ENCODE peak calls at places on chromosomes 7 and 10, in ten cellular contexts. H is psoas muscle; W is adrenal gland; G is tibial artery; D is ovary; N is CD8-positive, alpha-beta T cell; I is cardiac muscle cell; J is PC-9; C is adipocyte; Z is neural progenitor cell. A is an unnamed sample.

GRCh38 chr10:102616071-102616770 is 28.1 kb upstream of the TRIM8 start:
- DNase-seq in H (peak; percentile 76), W (no peak), G (no peak), D (no peak), N (no peak), I (peak; percentile 65), J (no peak), C (no peak), Z (no peak), A (no peak)

GRCh38 chr10:117216611-117217195 is 19.4 kb downstream of the KCNK18 start:
- DNase-seq in H (peak; percentile 66), W (peak; percentile 66), G (peak; percentile 27), D (peak; percentile 68), N (peak; percentile 58), I (peak; percentile 90), J (no peak), C (peak; percentile 85), Z (peak; percentile 94), A (peak; percentile 77)

GRCh38 chr10:112296908-112297331 is 13.7 kb downstream of the TECTB start:
- DNase-seq in H (no peak), W (no peak), G (no peak), D (no peak), N (no peak), I (no peak), J (no peak), C (peak; percentile 5), Z (no peak), A (no peak)

GRCh38 chr7:157785021-157785441 is 448.2 kb downstream of the DNAJB6 start:
- DNase-seq in H (no peak), W (no peak), G (no peak), D (no peak), N (no peak), I (no peak), J (no peak), C (no peak), Z (no peak), A (no peak)

GRCh38 chr7:8155836-8156235 is 106.1 kb downstream of the ICA1 start:
- DNase-seq in H (no peak), W (no peak), G (no peak), D (no peak), N (no peak), I (no peak), J (no peak), C (no peak), Z (no peak), A (no peak)

GRCh38 chr7:2024227-2024918 is 208.4 kb downstream of the MAD1L1 start:
- DNase-seq in H (peak; percentile 14), W (no peak), G (peak; percentile 41), D (no peak), N (no peak), I (no peak), J (no peak), C (no peak), Z (no peak), A (peak; percentile 25)

GRCh38 chr10:75106242-75106641 is 5.2 kb upstream of the SAMD8 start:
- DNase-seq in H (no peak), W (no peak), G (no peak), D (no peak), N (no peak), I (no peak), J (no peak), C (no peak), Z (no peak), A (no peak)

GRCh38 chr7:36208406-36208805 is 55.4 kb downstream of the EEPD1 start:
- DNase-seq in H (no peak), W (no peak), G (no peak), D (no peak), N (no peak), I (no peak), J (no peak), C (no peak), Z (no peak), A (no peak)

DNA sequence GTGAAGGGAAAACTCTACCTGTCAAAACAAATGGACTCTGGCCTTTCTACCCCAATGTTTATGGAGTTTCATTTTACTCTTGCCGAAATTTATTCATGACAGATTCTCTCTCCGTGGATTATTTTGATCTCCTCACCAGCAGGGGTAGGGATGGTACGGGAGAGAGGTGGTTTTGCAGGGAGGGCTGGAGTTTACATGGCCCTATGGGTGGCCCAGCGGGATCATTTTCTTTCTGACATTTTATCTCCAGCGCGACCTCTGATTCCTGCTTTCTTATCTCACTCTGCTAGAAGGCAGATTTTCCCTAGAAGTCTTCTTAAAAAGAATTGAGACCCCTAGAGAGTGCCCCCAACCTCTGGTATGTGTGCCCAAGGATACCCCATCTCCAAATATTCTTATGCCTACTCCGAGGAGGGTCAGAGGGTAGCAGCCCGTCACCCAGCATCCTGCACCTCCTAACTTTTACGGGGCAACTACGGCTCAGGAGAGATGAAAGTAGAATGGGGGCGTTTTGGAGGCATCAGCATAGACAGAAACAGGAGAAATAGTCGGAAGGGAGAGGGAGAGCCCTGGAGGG is 10.1 kb upstream of the GATA3 start:
- DNase-seq in H (no peak), W (no peak), G (no peak), D (no peak), N (no peak), I (no peak), J (no peak), C (no peak), Z (peak; percentile 10), A (no peak)
- H3K4me3 ChIP-seq in H (no peak overlapping the region), W (no peak overlapping the region), G (peak overlapping the region; percentile 29), D (no peak overlapping the region), N (no peak overlapping the region), I (peak overlapping the region; percentile 23), J (peak overlapping the region; percentile 76), C (peak overlapping the region; percentile 72), Z (peak overlapping the region; percentile 35), A (peak overlapping the region; percentile 43)

DNA sequence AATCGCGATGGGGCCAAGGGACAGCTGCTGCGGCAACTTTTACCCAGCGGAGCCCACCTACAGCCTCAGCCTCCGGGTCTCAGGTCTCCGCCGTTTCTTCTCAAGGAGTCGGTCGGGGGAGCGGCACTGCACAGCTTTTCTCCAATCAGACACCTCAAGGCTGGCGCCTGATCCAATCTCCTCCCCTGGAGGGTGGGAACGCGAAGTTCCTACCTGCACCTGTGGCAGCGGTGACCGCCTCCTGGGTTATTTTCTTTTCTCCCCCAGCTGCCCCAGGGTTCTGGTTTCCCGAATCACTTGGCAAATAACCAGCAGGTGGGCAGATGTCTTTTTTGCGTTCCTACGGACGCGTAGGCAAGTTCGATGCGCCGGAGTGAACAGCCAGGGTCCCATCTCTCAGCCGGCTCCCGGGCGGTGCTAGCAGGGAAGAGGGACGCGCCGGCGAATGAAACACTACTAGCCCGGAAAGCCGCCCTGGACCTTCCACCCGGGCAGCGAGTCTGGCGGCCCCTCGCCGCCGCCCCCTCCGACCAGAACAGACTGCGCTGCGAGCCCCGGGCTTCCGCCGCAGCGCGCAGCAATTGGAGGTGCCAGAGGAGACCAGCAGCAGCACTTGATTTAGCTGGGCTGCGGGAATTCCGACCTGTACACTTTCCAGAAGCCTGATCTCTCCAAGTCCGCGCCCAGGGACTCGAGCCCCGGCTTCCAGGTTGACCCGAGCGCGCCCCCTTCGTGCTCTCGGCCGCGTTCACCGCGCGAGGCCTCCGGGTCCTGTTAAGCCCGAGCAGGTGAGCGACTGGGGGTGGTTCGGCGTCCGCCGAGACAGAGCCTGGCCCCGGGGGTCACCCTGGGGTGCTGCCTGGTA is at the start of gene PRR15:
- DNase-seq in H (peak; percentile 24), W (no peak), G (peak; percentile 48), D (peak; percentile 64), N (no peak), I (peak; percentile 71), J (peak; percentile 96), C (peak; percentile 51), Z (peak; percentile 81), A (peak; percentile 90)
- H3K27me3 ChIP-seq in H (peaks cover 28% of the 10 kb centered on the region), W (peaks cover 18% of the 10 kb centered on the region), G (peaks cover 47% of the 10 kb centered on the region), D (no peaks in the 10 kb centered on the region), N (peaks cover 18% of the 10 kb centered on the region), I (peaks cover 65% of the 10 kb centered on the region), J (no peaks in the 10 kb centered on the region), C (no peaks in the 10 kb centered on the region), Z (peaks cover 57% of the 10 kb centered on the region), A (no peaks in the 10 kb centered on the region)

GRCh38 chr10:3875842-3876235 is 90.8 kb upstream of the KLF6 start:
- DNase-seq in H (no peak), W (no peak), G (no peak), D (no peak), N (no peak), I (no peak), J (no peak), C (no peak), Z (no peak), A (no peak)

GRCh38 chr10:3871424-3871996 is 86.5 kb upstream of the KLF6 start:
- DNase-seq in H (no peak), W (no peak), G (no peak), D (no peak), N (no peak), I (no peak), J (no peak), C (no peak), Z (peak; percentile 15), A (no peak)

GRCh38 chr10:3874988-3875841 is 90.2 kb upstream of the KLF6 start:
- DNase-seq in H (no peak), W (no peak), G (peak; percentile 44), D (no peak), N (peak; percentile 53), I (no peak), J (no peak), C (no peak), Z (no peak), A (no peak)

GRCh38 chr10:3872700-3873099 is 87.7 kb upstream of the KLF6 start:
- DNase-seq in H (no peak), W (no peak), G (no peak), D (no peak), N (no peak), I (no peak), J (no peak), C (no peak), Z (no peak), A (no peak)

DNA sequence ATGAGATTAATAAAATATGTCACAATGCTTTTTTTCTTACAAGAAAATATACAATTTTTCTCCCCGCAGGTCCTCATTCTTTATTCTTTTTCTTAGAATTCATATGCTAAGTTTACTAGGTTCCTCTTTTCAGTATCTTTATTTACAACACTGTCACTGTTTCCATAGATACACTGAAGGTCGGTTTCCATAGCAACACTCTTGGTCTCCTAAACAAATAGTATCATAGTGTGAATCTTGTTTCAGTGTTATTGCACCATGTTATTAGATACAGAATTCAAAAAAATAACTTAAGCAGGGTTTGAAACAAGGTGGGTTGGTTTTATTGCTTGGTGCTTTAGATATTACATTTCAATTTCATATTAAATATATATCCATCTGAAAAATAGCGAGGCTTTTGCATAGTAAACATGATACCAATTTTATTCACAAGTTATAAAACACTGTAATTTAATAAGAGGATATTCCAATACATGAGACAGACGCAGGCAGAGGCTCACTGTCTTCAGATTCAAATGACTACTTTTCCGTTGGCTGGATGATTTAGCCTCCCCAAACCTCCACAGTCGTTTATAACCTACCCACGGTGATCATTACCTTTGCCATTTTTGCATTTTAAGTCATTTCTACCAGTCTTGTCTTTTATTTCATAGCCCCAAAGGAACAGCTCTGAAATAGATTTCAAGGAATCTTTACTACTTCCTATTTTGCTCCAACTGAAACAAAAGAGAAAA is 88.9 kb upstream of the KLF6 start:
- DNase-seq in H (no peak), W (no peak), G (no peak), D (no peak), N (no peak), I (no peak), J (peak; percentile 69), C (peak; percentile 70), Z (peak; percentile 38), A (no peak)
- H3K4me1 ChIP-seq in H (peaks cover 12% of the 10 kb centered on the region), W (peaks cover 7% of the 10 kb centered on the region), G (peaks cover 19% of the 10 kb centered on the region), D (no peaks in the 10 kb centered on the region), N (peaks cover 25% of the 10 kb centered on the region), I (no peaks in the 10 kb centered on the region), J (peaks cover 6% of the 10 kb centered on the region), C (peaks cover 18% of the 10 kb centered on the region), Z (peaks cover 8% of the 10 kb centered on the region), A (peaks cover 24% of the 10 kb centered on the region)

GRCh38 chr10:29642996-29643395 is 8.2 kb upstream of the SVIL start:
- DNase-seq in H (no peak), W (peak; percentile 46), G (peak; percentile 73), D (peak; percentile 46), N (no peak), I (no peak), J (no peak), C (peak; percentile 62), Z (no peak), A (no peak)
- H3K4me3 ChIP-seq in H (peak overlapping the region; percentile 48), W (no peak overlapping the region), G (no peak overlapping the region), D (no peak overlapping the region), N (no peak overlapping the region), I (no peak overlapping the region), J (no peak overlapping the region), C (peak overlapping the region; percentile 54), Z (no peak overlapping the region), A (no peak overlapping the region)